ENCODE peak calls at places on chromosomes 7 and 10, in eight cellular contexts. D is body of pancreas, J is tibial nerve, S is A549, M is Panc1, X is neural progenitor cell, W is astrocyte, F is aorta. P is an unnamed sample. For H3K4me1, the result is how much of the 10 kb centered on the place peaks cover.

GRCh38 chr7:106070201-106070551 is 41.9 kb downstream of the SYPL1 start:
- DNase-seq in D (peak), J (no peak), S (no peak), M (no peak), X (no peak), W (no peak), F (no peak), P (no peak)

GRCh38 chr7:40899651-40900507 is 765.1 kb downstream of the SUGCT start:
- DNase-seq in D (no peak), J (no peak), S (no peak), M (no peak), X (no peak), W (peak), F (no peak), P (no peak)

GRCh38 chr10:103843854-103844567 is 11.4 kb downstream of the SH3PXD2A start:
- DNase-seq in D (peak), J (no peak), S (no peak), M (no peak), X (no peak), W (peak), F (peak), P (no peak)

GRCh38 chr10:26439436-26440090 is 1.4 kb downstream of the APBB1IP start:
- DNase-seq in D (no peak), J (no peak), S (no peak), M (no peak), X (no peak), W (no peak), F (no peak), P (no peak)

GRCh38 chr10:104309980-104310978 is 28.0 kb downstream of the ITPRIP start:
- DNase-seq in D (peak), J (peak), S (no peak), M (no peak), X (no peak), W (peak), F (peak), P (peak)

GRCh38 chr10:100496567-100496966 is 23.1 kb downstream of the SEC31B start:
- DNase-seq in D (no peak), J (no peak), S (no peak), M (no peak), X (no peak), W (no peak), F (no peak), P (no peak)

GRCh38 chr10:95406651-95407280 is 116.0 kb upstream of the PDLIM1 start:
- DNase-seq in D (peak), J (peak), S (peak), M (no peak), X (no peak), W (no peak), F (peak), P (no peak)

GRCh38 chr7:106369349-106369748 is 84.6 kb upstream of the NAMPT start:
- DNase-seq in D (no peak), J (no peak), S (no peak), M (no peak), X (no peak), W (peak), F (no peak), P (no peak)

GRCh38 chr10:43573250-43574034 is 974 bp downstream of the ZNF239 start:
- DNase-seq in D (no peak), J (no peak), S (no peak), M (no peak), X (peak), W (peak), F (no peak), P (no peak)

GRCh38 chr7:91288208-91288824 is 24.1 kb downstream of the FZD1 start:
- DNase-seq in D (peak), J (peak), S (peak), M (no peak), X (peak), W (no peak), F (no peak), P (peak)

GRCh38 chr7:98470131-98470985 is 69.5 kb upstream of the BAIAP2L1 start:
- DNase-seq in D (peak), J (no peak), S (peak), M (no peak), X (peak), W (no peak), F (peak), P (no peak)

GRCh38 chr7:102119213-102119651 is 167.4 kb upstream of the SH2B2 start:
- DNase-seq in D (no peak), J (peak), S (no peak), M (no peak), X (no peak), W (peak), F (peak), P (no peak)

GRCh38 chr7:18177815-18178660 is 150.4 kb upstream of the PRPS1L1 start:
- DNase-seq in D (no peak), J (no peak), S (peak), M (peak), X (no peak), W (peak), F (no peak), P (peak)

DNA sequence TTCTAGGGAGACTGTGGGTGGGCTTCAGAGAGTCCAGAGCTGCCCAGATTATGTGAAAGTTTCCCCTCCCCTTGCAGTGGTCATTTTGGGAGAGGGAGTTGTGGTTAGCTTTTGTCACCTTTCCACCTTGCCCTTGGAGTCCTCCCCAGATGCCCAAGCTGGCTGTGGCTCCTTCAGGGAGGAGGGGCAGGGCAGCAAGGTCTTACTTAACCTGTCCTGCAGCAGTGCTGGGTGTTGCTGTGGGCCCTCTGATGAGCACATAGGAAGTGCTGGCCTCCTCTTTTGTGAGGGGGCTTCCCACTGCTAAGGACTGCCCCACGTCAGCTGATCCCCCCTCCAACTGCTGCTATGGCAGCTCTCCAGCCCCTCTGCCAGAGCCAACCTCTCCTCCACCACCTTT is 17.6 kb upstream of the AQP1 start:
- DNase-seq in D (peak), J (no peak), S (no peak), M (no peak), X (no peak), W (no peak), F (no peak), P (no peak)
- H3K4me1 ChIP-seq in D (half or more), J (under half), S (under half), M (under half), X (under half), W (under half), F (under half), P (half or more)

DNA sequence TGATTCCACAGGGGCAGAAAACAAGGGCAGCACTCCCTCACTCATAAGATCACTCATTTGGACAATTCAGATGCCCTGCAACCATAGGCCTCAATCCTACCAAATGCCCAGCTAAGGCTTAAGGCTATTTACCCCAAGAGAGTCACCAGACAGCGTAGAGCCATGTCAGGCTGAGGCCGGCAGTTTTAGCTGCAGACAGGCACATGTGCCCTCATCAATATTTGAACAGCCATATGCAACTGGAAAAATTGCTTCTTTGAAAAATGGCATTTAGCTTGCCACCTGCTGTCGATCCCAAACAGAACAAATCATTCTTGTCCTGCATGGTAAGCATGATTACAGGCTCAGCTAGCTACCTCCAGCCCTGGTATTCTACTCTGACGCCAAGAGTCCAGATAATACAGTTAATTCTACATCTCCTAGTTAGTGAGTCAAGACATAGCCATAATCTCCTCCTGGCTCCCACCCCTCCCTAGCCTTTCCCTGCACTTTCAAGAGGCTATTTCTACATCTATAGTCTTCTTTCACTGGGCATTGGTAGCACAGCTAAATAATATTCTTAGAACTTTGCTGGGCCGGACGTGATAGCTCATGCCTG is 7.7 kb downstream of the CREB3L2 start:
- DNase-seq in D (peak), J (no peak), S (no peak), M (no peak), X (no peak), W (peak), F (no peak), P (no peak)
- H3K4me1 ChIP-seq in D (half or more), J (under half), S (under half), M (under half), X (under half), W (half or more), F (under half), P (under half)

GRCh38 chr10:79393924-79394610 is 46.8 kb downstream of the PPIF start:
- DNase-seq in D (peak), J (no peak), S (no peak), M (no peak), X (no peak), W (no peak), F (peak), P (no peak)

GRCh38 chr10:79392506-79393176 is 45.4 kb downstream of the PPIF start:
- DNase-seq in D (peak), J (no peak), S (no peak), M (no peak), X (no peak), W (no peak), F (no peak), P (no peak)

GRCh38 chr10:79392020-79392398 is 44.7 kb downstream of the PPIF start:
- DNase-seq in D (peak), J (no peak), S (no peak), M (no peak), X (no peak), W (no peak), F (no peak), P (no peak)

GRCh38 chr10:79394631-79395030 is 47.4 kb downstream of the PPIF start:
- DNase-seq in D (no peak), J (no peak), S (no peak), M (no peak), X (no peak), W (no peak), F (peak), P (no peak)

DNA sequence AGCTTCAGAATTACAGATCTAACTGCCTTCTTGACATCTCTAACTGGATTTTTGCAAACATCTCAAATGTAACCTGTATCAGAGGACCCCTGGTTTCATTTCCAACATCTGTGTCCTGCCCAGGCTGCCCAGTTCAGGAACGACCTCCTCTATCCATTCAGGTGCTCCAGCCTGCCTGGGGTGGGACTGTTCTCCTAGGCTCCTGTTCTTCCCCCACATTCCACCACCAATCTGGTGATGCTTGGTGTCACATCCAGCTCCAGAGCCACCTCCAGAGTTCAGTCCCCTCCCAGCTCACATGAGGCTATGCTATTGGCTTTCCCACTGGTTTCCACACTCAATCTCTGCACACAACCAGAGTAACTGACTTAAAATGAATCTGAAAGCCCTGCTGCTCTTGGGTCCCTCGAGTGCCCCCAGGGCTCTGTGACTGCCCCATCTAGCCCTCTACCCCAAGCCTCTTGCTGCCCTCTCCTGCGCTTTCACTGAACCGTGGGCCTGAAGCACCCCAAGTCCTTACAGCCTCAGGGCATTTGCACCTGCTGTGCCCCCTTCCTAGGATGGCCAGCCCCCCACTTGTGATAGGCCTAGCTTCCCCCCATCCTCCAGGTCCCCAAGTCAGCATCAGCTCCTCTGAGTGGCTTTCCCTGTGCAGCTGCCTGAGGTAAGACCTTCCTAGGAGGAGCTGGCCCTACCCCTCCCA is 46.1 kb downstream of the PPIF start:
- DNase-seq in D (peak), J (no peak), S (no peak), M (no peak), X (no peak), W (no peak), F (no peak), P (no peak)
- H3K4me1 ChIP-seq in D (under half), J (under half), S (under half), M (under half), X (under half), W (under half), F (under half), P (under half)

GRCh38 chr7:28038175-28038855 is 142.3 kb downstream of the JAZF1 start:
- DNase-seq in D (no peak), J (no peak), S (no peak), M (no peak), X (no peak), W (no peak), F (no peak), P (peak)
- H3K4me1 ChIP-seq in D (under half), J (under half), S (half or more), M (half or more), X (under half), W (under half), F (under half), P (under half)

DNA sequence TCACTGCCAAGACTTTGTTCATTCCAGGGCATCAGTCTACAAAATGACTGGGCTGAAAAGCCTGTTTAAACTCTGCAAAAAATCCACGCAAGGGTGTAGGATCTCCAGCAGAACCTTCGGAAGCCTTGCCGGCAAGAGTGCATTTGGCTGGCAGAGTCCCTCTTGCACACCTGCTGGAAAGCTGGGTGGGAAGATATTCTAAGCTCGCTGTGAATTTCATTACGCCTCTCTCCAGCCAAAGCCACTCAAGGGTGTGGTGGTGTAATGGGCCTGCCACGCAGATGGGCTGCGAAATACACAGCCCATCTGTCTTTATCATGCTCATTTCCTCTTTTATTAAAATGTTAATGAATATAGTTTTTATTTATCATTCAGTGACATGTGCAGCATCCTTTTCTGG is 671.9 kb upstream of the FOXK1 start:
- DNase-seq in D (no peak), J (no peak), S (no peak), M (no peak), X (no peak), W (no peak), F (no peak), P (no peak)
- H3K4me1 ChIP-seq in D (under half), J (under half), S (under half), M (under half), X (half or more), W (under half), F (under half), P (under half)

GRCh38 chr7:50342616-50343114 is 38.1 kb downstream of the IKZF1 start:
- DNase-seq in D (no peak), J (no peak), S (no peak), M (no peak), X (peak), W (no peak), F (no peak), P (no peak)
- H3K4me1 ChIP-seq in D (under half), J (under half), S (under half), M (under half), X (under half), W (under half), F (under half), P (under half)